ENCODE peak calls at places on chromosomes 13 and 19, in ten cellular contexts. Z is mesendoderm, I is OCI-LY7, C is SK-N-MC, K is neuronal stem cell, G is adrenal gland, P is aorta, A is PC-3, Y is lung, X is ascending aorta. J is an unnamed sample.
A peak's percentile ranks its signal among the peaks of the same experiment; 100 is the strongest.

GRCh38 chr19:2087621-2088100 is 8.5 kb downstream of the MOB3A start:
- DNase-seq in Z (no peak), I (peak; percentile 92), C (no peak), K (no peak), G (no peak), P (no peak), A (no peak), Y (no peak), X (no peak), J (peak; percentile 56)

GRCh38 chr13:48255954-48256353 is 22.9 kb downstream of the ITM2B start:
- DNase-seq in Z (no peak), I (no peak), C (no peak), K (no peak), G (no peak), P (no peak), A (no peak), Y (no peak), X (no peak), J (no peak)

GRCh38 chr13:39455534-39456175 is 147.3 kb downstream of the LHFPL6 start:
- DNase-seq in Z (peak; percentile 74), I (no peak), C (no peak), K (no peak), G (no peak), P (no peak), A (no peak), Y (no peak), X (no peak), J (no peak)

GRCh38 chr19:13806728-13807127 is 11.5 kb downstream of the ZSWIM4 start:
- DNase-seq in Z (no peak), I (no peak), C (no peak), K (no peak), G (no peak), P (no peak), A (no peak), Y (no peak), X (no peak), J (no peak)

GRCh38 chr13:105979586-105979985 is 555.9 kb downstream of the EFNB2 start:
- DNase-seq in Z (peak; percentile 29), I (no peak), C (no peak), K (peak; percentile 17), G (no peak), P (no peak), A (peak; percentile 59), Y (no peak), X (no peak), J (no peak)

GRCh38 chr13:53901593-53901992 is 873.0 kb downstream of the OLFM4 start:
- DNase-seq in Z (no peak), I (no peak), C (no peak), K (no peak), G (no peak), P (no peak), A (no peak), Y (no peak), X (no peak), J (no peak)

GRCh38 chr19:14536926-14537692 is 7.7 kb downstream of the TECR start:
- DNase-seq in Z (peak; percentile 99), I (peak; percentile 72), C (no peak), K (peak; percentile 83), G (peak; percentile 93), P (peak; percentile 82), A (peak; percentile 88), Y (peak; percentile 90), X (no peak), J (peak; percentile 77)

GRCh38 chr13:75803175-75803611 is 167.1 kb downstream of the LMO7 start:
- DNase-seq in Z (peak; percentile 77), I (peak; percentile 10), C (no peak), K (no peak), G (no peak), P (no peak), A (no peak), Y (no peak), X (no peak), J (no peak)

GRCh38 chr13:27924529-27925141 is 4.8 kb downstream of the PDX1 start:
- DNase-seq in Z (no peak), I (no peak), C (no peak), K (peak; percentile 23), G (no peak), P (no peak), A (no peak), Y (no peak), X (no peak), J (no peak)

GRCh38 chr19:48249502-48250014 is 6.2 kb downstream of the CARD8 start:
- DNase-seq in Z (no peak), I (peak; percentile 80), C (no peak), K (no peak), G (peak; percentile 41), P (peak; percentile 75), A (no peak), Y (peak; percentile 53), X (no peak), J (no peak)

GRCh38 chr13:114285166-114285808 is 3.9 kb downstream of the UPF3A start:
- DNase-seq in Z (no peak), I (no peak), C (no peak), K (no peak), G (no peak), P (no peak), A (peak; percentile 33), Y (no peak), X (no peak), J (no peak)

GRCh38 chr19:3723883-3724282 is 15.7 kb downstream of the TJP3 start:
- DNase-seq in Z (no peak), I (no peak), C (no peak), K (no peak), G (no peak), P (no peak), A (no peak), Y (no peak), X (no peak), J (no peak)

GRCh38 chr19:3723110-3723488 is 14.9 kb downstream of the TJP3 start:
- DNase-seq in Z (no peak), I (no peak), C (no peak), K (no peak), G (no peak), P (no peak), A (no peak), Y (no peak), X (no peak), J (no peak)

GRCh38 chr19:3722443-3723109 is 14.4 kb downstream of the TJP3 start:
- DNase-seq in Z (peak; percentile 78), I (no peak), C (no peak), K (no peak), G (no peak), P (no peak), A (peak; percentile 48), Y (peak; percentile 48), X (no peak), J (no peak)

GRCh38 chr19:3725121-3725520 is 16.9 kb downstream of the TJP3 start:
- DNase-seq in Z (no peak), I (no peak), C (no peak), K (no peak), G (no peak), P (no peak), A (no peak), Y (no peak), X (no peak), J (no peak)

GRCh38 chr19:3725640-3726310 is 17.6 kb downstream of the TJP3 start:
- DNase-seq in Z (peak; percentile 53), I (no peak), C (no peak), K (no peak), G (no peak), P (no peak), A (no peak), Y (peak; percentile 48), X (no peak), J (no peak)
- H3K4me3 ChIP-seq in Z (no peak overlapping the region), I (no peak overlapping the region), C (no peak overlapping the region), K (no peak overlapping the region), G (no peak overlapping the region), P (no peak overlapping the region), A (no peak overlapping the region), Y (no peak overlapping the region), X (no peak overlapping the region), J (no peak overlapping the region)

GRCh38 chr13:43087960-43088580 is 64.7 kb downstream of the DNAJC15 start:
- DNase-seq in Z (no peak), I (no peak), C (no peak), K (no peak), G (no peak), P (no peak), A (peak; percentile 31), Y (no peak), X (no peak), J (no peak)
- H3K4me3 ChIP-seq in Z (no peak overlapping the region), I (no peak overlapping the region), C (no peak overlapping the region), K (no peak overlapping the region), G (no peak overlapping the region), P (no peak overlapping the region), A (peak overlapping the region; percentile 51), Y (no peak overlapping the region), X (peak overlapping the region; percentile 50), J (no peak overlapping the region)

DNA sequence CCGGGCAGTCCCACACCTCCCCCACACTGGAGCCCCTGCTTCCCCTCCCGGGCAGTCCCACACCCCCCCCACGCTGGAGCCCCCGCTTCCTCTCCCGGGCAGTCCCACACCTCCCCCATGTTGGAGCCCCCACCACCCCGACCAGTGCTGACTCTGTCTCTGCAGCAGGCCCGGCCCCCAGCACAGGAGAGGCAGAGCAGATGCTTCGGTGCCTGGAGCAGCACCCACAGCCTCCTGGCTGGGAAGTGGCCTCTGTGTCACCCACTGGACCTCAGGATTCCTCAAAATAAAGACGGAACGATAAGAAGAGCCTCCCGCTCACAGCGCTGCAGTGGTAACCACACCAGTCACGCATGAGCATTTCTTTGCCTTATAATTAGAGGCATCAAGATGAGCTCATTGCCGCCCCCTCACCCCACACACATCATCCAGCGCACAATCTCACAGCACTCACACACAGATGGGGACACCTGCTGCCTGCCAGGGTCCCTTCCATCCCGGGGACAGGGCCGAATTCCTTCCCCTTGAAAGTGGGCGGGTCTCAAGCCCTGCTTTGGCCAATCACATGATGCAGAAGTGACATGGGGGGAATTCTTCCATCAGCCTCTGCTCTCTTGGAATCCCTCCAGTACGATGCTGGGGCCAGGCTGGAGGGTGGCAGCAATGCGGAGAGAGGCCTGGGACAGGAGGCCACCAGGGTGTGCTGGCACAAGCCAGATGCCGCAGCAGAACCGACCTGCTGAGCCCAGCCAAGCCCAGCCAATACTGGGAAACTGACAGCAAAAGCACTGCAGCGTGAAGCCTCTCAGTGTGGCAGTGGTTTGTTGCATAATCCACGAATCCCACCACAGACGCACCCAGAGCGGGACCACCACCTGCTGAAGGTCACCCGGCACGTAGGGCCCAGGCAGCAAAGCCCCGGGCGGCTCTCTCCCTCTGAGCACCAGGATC is 16.1 kb downstream of the PIP5K1C start:
- DNase-seq in Z (peak; percentile 89), I (no peak), C (peak; percentile 6), K (no peak), G (no peak), P (no peak), A (no peak), Y (no peak), X (no peak), J (no peak)
- H3K4me3 ChIP-seq in Z (no peak overlapping the region), I (no peak overlapping the region), C (peak overlapping the region; percentile 22), K (no peak overlapping the region), G (no peak overlapping the region), P (no peak overlapping the region), A (no peak overlapping the region), Y (no peak overlapping the region), X (no peak overlapping the region), J (no peak overlapping the region)

DNA sequence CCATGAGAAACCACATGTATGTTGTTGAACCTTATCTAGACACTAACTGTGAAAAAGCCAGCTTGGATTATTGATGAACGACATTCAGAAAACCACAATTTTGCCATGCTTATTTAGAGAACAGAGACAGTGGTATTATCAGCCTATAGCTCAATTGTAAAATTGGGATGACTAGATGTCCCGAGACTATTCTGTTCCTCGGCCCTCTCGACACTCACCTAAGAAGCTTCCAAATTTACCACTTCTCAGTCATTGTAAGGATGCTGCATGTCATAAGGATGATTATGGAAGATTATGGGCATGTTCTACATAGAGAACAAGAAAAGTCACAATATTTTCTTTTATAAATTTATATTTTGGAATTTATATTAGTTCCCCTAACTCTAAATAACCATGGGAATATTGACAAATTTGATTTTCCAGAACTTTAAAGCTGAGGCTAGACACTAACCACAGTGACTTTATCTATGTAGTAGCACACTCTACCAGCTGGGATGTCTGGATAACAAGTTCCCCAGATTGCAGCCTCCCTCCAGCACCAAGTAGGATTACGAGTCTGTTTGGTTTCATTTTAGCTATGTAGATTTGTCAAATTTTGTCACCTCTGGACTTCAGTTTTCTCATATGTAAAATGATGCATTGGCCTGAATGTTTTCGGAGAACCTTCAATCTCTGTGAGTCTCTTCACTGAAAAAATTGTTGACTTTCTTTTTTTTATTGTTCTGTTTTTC is 513.6 kb downstream of the IRS2 start:
- DNase-seq in Z (no peak), I (no peak), C (no peak), K (no peak), G (no peak), P (no peak), A (no peak), Y (no peak), X (no peak), J (no peak)
- H3K4me3 ChIP-seq in Z (no peak overlapping the region), I (no peak overlapping the region), C (no peak overlapping the region), K (no peak overlapping the region), G (no peak overlapping the region), P (no peak overlapping the region), A (peak overlapping the region; percentile 43), Y (no peak overlapping the region), X (no peak overlapping the region), J (no peak overlapping the region)

J was measured in DND-41.